ENCODE peak calls at places on chromosomes 6 and 20, in seven cellular contexts. M is WERI-Rb-1, S is psoas muscle, T is AG09309, P is bronchial epithelial cell, A is right lobe of liver, Q is fibroblast of pulmonary artery. Z is an unnamed sample.

GRCh38 chr6:41591859-41592502 is 45.8 kb downstream of the FOXP4 start:
- DNase-seq in M (peak; percentile 89), S (peak; percentile 83), T (no peak), P (peak; percentile 49), A (no peak), Q (peak; percentile 66), Z (no peak)

GRCh38 chr20:41145821-41146620 is 8.7 kb downstream of the PLCG1 start:
- DNase-seq in M (no peak), S (peak; percentile 29), T (no peak), P (no peak), A (no peak), Q (peak; percentile 46), Z (no peak)

GRCh38 chr6:52588710-52589091 is 11.8 kb upstream of the TRAM2 start:
- DNase-seq in M (no peak), S (no peak), T (no peak), P (no peak), A (no peak), Q (no peak), Z (no peak)

GRCh38 chr6:15538766-15539165 is 124.1 kb downstream of the DTNBP1 start:
- DNase-seq in M (no peak), S (no peak), T (no peak), P (no peak), A (no peak), Q (no peak), Z (no peak)

GRCh38 chr6:42165016-42165415 is 8.1 kb upstream of the GUCA1A start:
- DNase-seq in M (peak; percentile 52), S (no peak), T (peak; percentile 61), P (no peak), A (no peak), Q (no peak), Z (no peak)

GRCh38 chr6:64861039-64861651 is 845.9 kb downstream of the EYS start:
- DNase-seq in M (no peak), S (no peak), T (no peak), P (no peak), A (peak; percentile 41), Q (no peak), Z (no peak)

GRCh38 chr20:46994341-46994740 is 99.7 kb downstream of the EYA2 start:
- DNase-seq in M (no peak), S (no peak), T (no peak), P (peak; percentile 45), A (no peak), Q (no peak), Z (no peak)

GRCh38 chr6:143429970-143430369 is 20.5 kb downstream of the ADAT2 start:
- DNase-seq in M (no peak), S (no peak), T (no peak), P (no peak), A (no peak), Q (no peak), Z (no peak)

GRCh38 chr6:4961322-4962168 is 42.3 kb downstream of the RPP40 start:
- DNase-seq in M (no peak), S (no peak), T (no peak), P (no peak), A (no peak), Q (no peak), Z (no peak)

GRCh38 chr6:35742842-35743241 is 6.0 kb downstream of the ARMC12 start:
- DNase-seq in M (no peak), S (no peak), T (no peak), P (no peak), A (no peak), Q (no peak), Z (no peak)

GRCh38 chr6:154403803-154404202 is 47.2 kb upstream of the IPCEF1 start:
- DNase-seq in M (no peak), S (no peak), T (peak; percentile 50), P (peak; percentile 35), A (no peak), Q (peak; percentile 68), Z (peak; percentile 43)

GRCh38 chr6:170089937-170090335 is 200.9 kb downstream of the DLL1 start:
- DNase-seq in M (no peak), S (no peak), T (no peak), P (no peak), A (peak; percentile 49), Q (no peak), Z (no peak)

GRCh38 chr20:53395188-53395923 is 198.3 kb downstream of the ZNF217 start:
- DNase-seq in M (no peak), S (no peak), T (no peak), P (no peak), A (no peak), Q (no peak), Z (no peak)

GRCh38 chr6:65711531-65711930 is 4.5 kb upstream of the EYS start:
- DNase-seq in M (no peak), S (no peak), T (no peak), P (no peak), A (no peak), Q (no peak), Z (no peak)

GRCh38 chr6:139354177-139354576 is 20.3 kb downstream of the CITED2 start:
- DNase-seq in M (no peak), S (no peak), T (no peak), P (no peak), A (no peak), Q (no peak), Z (no peak)

GRCh38 chr20:46468508-46468907 is 44.9 kb downstream of the ZNF334 start:
- DNase-seq in M (no peak), S (no peak), T (no peak), P (no peak), A (no peak), Q (no peak), Z (no peak)

GRCh38 chr20:53900380-53900999 is 169.9 kb downstream of the BCAS1 start:
- DNase-seq in M (no peak), S (no peak), T (no peak), P (peak; percentile 97), A (no peak), Q (peak; percentile 88), Z (no peak)

GRCh38 chr6:16128759-16129622 is at the start of gene MYLIP:
- DNase-seq in M (peak; percentile 100), S (peak; percentile 99), T (peak; percentile 59), P (peak; percentile 67), A (peak; percentile 98), Q (peak; percentile 91), Z (peak; percentile 65)

DNA sequence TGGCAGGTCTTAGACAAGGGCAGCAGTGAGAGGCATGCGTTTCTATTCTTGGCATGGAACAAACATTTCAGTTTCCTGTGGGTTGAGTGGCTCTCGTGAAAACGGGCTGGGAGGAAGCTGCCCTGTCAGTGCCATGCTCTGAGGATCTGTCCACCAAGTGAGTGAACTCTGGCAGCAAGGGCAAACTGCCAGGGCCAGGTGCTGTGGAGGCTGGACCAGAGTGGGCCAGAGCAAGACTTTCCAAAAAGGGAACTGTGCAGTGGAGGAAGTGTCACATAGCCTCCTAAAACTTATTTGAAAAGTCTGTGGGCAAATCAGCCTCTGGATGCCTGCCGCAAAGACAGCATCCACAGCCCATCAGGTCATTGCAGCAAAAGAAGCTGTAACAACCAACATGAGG is 44.2 kb upstream of the TAB2 start:
- DNase-seq in M (no peak), S (no peak), T (no peak), P (no peak), A (peak; percentile 58), Q (no peak), Z (no peak)
- H3K4me3 ChIP-seq in M (no peak overlapping the region), S (no peak overlapping the region), T (no peak overlapping the region), P (no peak overlapping the region), A (no peak overlapping the region), Q (no peak overlapping the region), Z (no peak overlapping the region)

GRCh38 chr20:23419995-23420901 is 1.0 kb downstream of the NAPB start:
- DNase-seq in M (no peak), S (peak; percentile 68), T (peak; percentile 17), P (peak; percentile 71), A (peak; percentile 77), Q (peak; percentile 70), Z (no peak)

GRCh38 chr20:23415958-23416583 is 5.2 kb downstream of the NAPB start:
- DNase-seq in M (no peak), S (no peak), T (no peak), P (peak; percentile 45), A (no peak), Q (no peak), Z (no peak)

GRCh38 chr20:23417861-23418260 is 3.4 kb downstream of the NAPB start:
- DNase-seq in M (no peak), S (no peak), T (no peak), P (no peak), A (no peak), Q (no peak), Z (no peak)

GRCh38 chr20:23420943-23421925 is at the start of gene NAPB:
- DNase-seq in M (peak; percentile 95), S (peak; percentile 97), T (peak; percentile 45), P (peak; percentile 82), A (peak; percentile 97), Q (peak; percentile 92), Z (peak; percentile 61)

GRCh38 chr20:23419657-23419994 is 1.7 kb downstream of the NAPB start:
- DNase-seq in M (no peak), S (no peak), T (no peak), P (no peak), A (no peak), Q (no peak), Z (no peak)
- H3K4me3 ChIP-seq in M (peak overlapping the region; percentile 83), S (peak overlapping the region; percentile 92), T (peak overlapping the region; percentile 90), P (peak overlapping the region; percentile 94), A (peak overlapping the region; percentile 93), Q (peak overlapping the region; percentile 90), Z (peak overlapping the region; percentile 92)

GRCh38 chr6:106973018-106973840 is 1.3 kb downstream of the CD24 start:
- DNase-seq in M (peak; percentile 25), S (no peak), T (no peak), P (no peak), A (peak; percentile 65), Q (no peak), Z (no peak)

GRCh38 chr6:106973841-106974336 is 640 bp downstream of the CD24 start:
- DNase-seq in M (peak; percentile 43), S (no peak), T (no peak), P (no peak), A (peak; percentile 59), Q (no peak), Z (no peak)

GRCh38 chr6:106974337-106974998 is at the start of gene CD24:
- DNase-seq in M (peak; percentile 57), S (no peak), T (no peak), P (no peak), A (peak; percentile 70), Q (no peak), Z (no peak)

GRCh38 chr6:106974999-106975698 is 620 bp upstream of the CD24 start:
- DNase-seq in M (peak; percentile 61), S (peak; percentile 60), T (no peak), P (no peak), A (peak; percentile 77), Q (no peak), Z (no peak)

GRCh38 chr6:106972500-106972899 is 2.0 kb downstream of the CD24 start:
- DNase-seq in M (no peak), S (no peak), T (no peak), P (no peak), A (no peak), Q (no peak), Z (no peak)
- H3K4me3 ChIP-seq in M (no peak overlapping the region), S (no peak overlapping the region), T (no peak overlapping the region), P (peak overlapping the region; percentile 99), A (no peak overlapping the region), Q (no peak overlapping the region), Z (no peak overlapping the region)

DNA sequence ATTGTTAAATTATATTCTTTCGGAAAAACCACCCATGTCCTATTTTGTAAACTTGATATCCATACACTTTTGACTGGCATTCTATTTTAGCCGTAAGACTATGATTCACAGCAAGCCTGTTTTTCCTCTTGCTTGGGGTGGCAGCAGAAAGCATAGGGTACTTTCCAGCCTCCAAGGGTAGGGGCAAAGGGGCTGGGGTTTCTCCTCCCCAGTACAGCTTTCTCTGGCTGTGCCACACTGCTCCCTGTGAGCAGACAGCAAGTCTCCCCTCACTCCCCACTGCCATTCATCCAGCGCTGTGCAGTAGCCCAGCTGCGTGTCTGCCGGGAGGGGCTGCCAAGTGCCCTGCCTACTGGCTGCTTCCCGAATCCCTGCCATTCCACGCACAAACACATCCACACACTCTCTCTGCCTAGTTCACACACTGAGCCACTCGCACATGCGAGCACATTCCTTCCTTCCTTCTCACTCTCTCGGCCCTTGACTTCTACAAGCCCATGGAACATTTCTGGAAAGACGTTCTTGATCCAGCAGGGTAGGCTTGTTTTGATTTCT is 2.1 kb upstream of the ESR1 start:
- DNase-seq in M (no peak), S (peak; percentile 78), T (no peak), P (no peak), A (no peak), Q (no peak), Z (no peak)
- H3K4me3 ChIP-seq in M (no peak overlapping the region), S (peak overlapping the region; percentile 79), T (no peak overlapping the region), P (no peak overlapping the region), A (no peak overlapping the region), Q (no peak overlapping the region), Z (no peak overlapping the region)